ENCODE peak calls at places on chromosomes 12 and 14, in four cellular contexts. D, F, P and I are unnamed samples.

GRCh38 chr14:93536945-93537344 is 106.2 kb downstream of the UNC79 start:
- DNase-seq in D (peak; percentile 75), F (no peak), P (no peak), I (no peak)

GRCh38 chr12:29743801-29744200 is 39.9 kb downstream of the TMTC1 start:
- DNase-seq in D (peak; percentile 94), F (peak; percentile 93), P (no peak), I (peak; percentile 98)

GRCh38 chr14:100872241-100872640 is 31.3 kb downstream of the RTL1 start:
- DNase-seq in D (no peak), F (peak; percentile 43), P (no peak), I (no peak)

GRCh38 chr14:44369401-44370123 is 137.5 kb downstream of the FSCB start:
- DNase-seq in D (peak; percentile 11), F (no peak), P (no peak), I (no peak)

GRCh38 chr12:51905507-51906438 is 1.5 kb upstream of the ACVRL1 start:
- DNase-seq in D (peak; percentile 90), F (peak; percentile 40), P (no peak), I (peak; percentile 91)

GRCh38 chr12:99005601-99006000 is 360.5 kb downstream of the APAF1 start:
- DNase-seq in D (no peak), F (no peak), P (no peak), I (no peak)

GRCh38 chr14:39946796-39947195 is 514.6 kb upstream of the FBXO33 start:
- DNase-seq in D (peak; percentile 43), F (no peak), P (no peak), I (peak; percentile 44)

GRCh38 chr12:83168756-83169155 is 482.1 kb downstream of the TMTC2 start:
- DNase-seq in D (no peak), F (no peak), P (no peak), I (no peak)

GRCh38 chr12:81627336-81628189 is 131.6 kb downstream of the PPFIA2 start:
- DNase-seq in D (peak; percentile 53), F (peak; percentile 36), P (peak; percentile 20), I (peak; percentile 50)

GRCh38 chr12:13428538-13429265 is 232.2 kb downstream of the EMP1 start:
- DNase-seq in D (no peak), F (no peak), P (no peak), I (peak; percentile 3)

GRCh38 chr14:59482471-59483331 is 1.5 kb downstream of the L3HYPDH start:
- DNase-seq in D (peak; percentile 71), F (peak; percentile 95), P (no peak), I (peak; percentile 90)

GRCh38 chr12:49389092-49389703 is 21.9 kb downstream of the SPATS2 start:
- DNase-seq in D (peak; percentile 92), F (no peak), P (peak; percentile 41), I (no peak)

GRCh38 chr12:82299617-82300016 is 58.6 kb downstream of the CCDC59 start:
- DNase-seq in D (peak; percentile 90), F (no peak), P (no peak), I (peak; percentile 52)

GRCh38 chr12:9740109-9740750 is 7.3 kb upstream of the CLECL1 start:
- DNase-seq in D (no peak), F (no peak), P (no peak), I (no peak)

GRCh38 chr14:105299654-105300541 is 903 bp downstream of the BRF1 start:
- DNase-seq in D (no peak), F (no peak), P (peak; percentile 30), I (peak; percentile 63)

GRCh38 chr12:14322403-14322802 is 43.1 kb upstream of the ATF7IP start:
- DNase-seq in D (no peak), F (peak; percentile 70), P (no peak), I (no peak)

GRCh38 chr12:30019386-30020140 is 235.8 kb upstream of the TMTC1 start:
- DNase-seq in D (no peak), F (peak; percentile 13), P (no peak), I (peak; percentile 69)

GRCh38 chr12:132308311-132309161 is 20.9 kb downstream of the GALNT9 start:
- DNase-seq in D (no peak), F (no peak), P (no peak), I (no peak)

GRCh38 chr14:91234791-91235114 is 9.8 kb downstream of the GPR68 start:
- DNase-seq in D (no peak), F (no peak), P (no peak), I (no peak)

GRCh38 chr12:16062611-16063010 is 151.5 kb downstream of the DERA start:
- DNase-seq in D (no peak), F (no peak), P (no peak), I (no peak)

GRCh38 chr14:91858536-91859275 is 8.6 kb downstream of the TC2N start:
- DNase-seq in D (peak; percentile 67), F (peak; percentile 66), P (no peak), I (peak; percentile 37)

GRCh38 chr12:15741082-15741481 is 48.1 kb downstream of the EPS8 start:
- DNase-seq in D (no peak), F (no peak), P (no peak), I (no peak)

GRCh38 chr14:92586001-92586947 is 72.7 kb downstream of the RIN3 start:
- DNase-seq in D (no peak), F (peak; percentile 99), P (no peak), I (peak; percentile 99)

GRCh38 chr12:89862511-89863331 is 154.1 kb upstream of the ATP2B1 start:
- DNase-seq in D (no peak), F (no peak), P (no peak), I (peak; percentile 36)

GRCh38 chr12:119061208-119061796 is 80.0 kb downstream of the SRRM4 start:
- DNase-seq in D (peak; percentile 85), F (peak; percentile 7), P (peak; percentile 80), I (peak; percentile 18)

GRCh38 chr14:76257842-76258397 is 106.2 kb downstream of the GPATCH2L start:
- DNase-seq in D (peak; percentile 38), F (no peak), P (no peak), I (no peak)

GRCh38 chr14:96363751-96364336 is 518 bp downstream of the GSKIP start:
- DNase-seq in D (peak; percentile 77), F (peak; percentile 31), P (no peak), I (peak; percentile 70)

GRCh38 chr12:29732211-29732992 is 51.3 kb downstream of the TMTC1 start:
- DNase-seq in D (no peak), F (no peak), P (no peak), I (peak; percentile 47)

GRCh38 chr12:129659927-129660326 is 243.9 kb downstream of the TMEM132D start:
- DNase-seq in D (no peak), F (no peak), P (no peak), I (no peak)

GRCh38 chr12:89357297-89357730 is 5.0 kb upstream of the DUSP6 start:
- DNase-seq in D (peak; percentile 78), F (no peak), P (no peak), I (no peak)

GRCh38 chr12:116434155-116435065 is 124.8 kb upstream of the MAP1LC3B2 start:
- DNase-seq in D (peak; percentile 95), F (peak; percentile 92), P (no peak), I (peak; percentile 98)

GRCh38 chr14:36047912-36048311 is 128.6 kb downstream of the PTCSC3 start:
- DNase-seq in D (no peak), F (no peak), P (no peak), I (no peak)
- H3K4ac ChIP-seq in D (no peak overlapping the region), F (no peak overlapping the region), P (no peak overlapping the region), I (no peak overlapping the region)

GRCh38 chr12:6701078-6701768 is 608 bp upstream of the PIANP start:
- DNase-seq in D (peak; percentile 27), F (no peak), P (peak; percentile 39), I (no peak)
- H3K36me3 ChIP-seq in D (no peaks in the 10 kb centered on the region), F (peaks cover 4% of the 10 kb centered on the region), P (peaks cover 9% of the 10 kb centered on the region), I (no peaks in the 10 kb centered on the region)

GRCh38 chr12:120466560-120467315 is 2.8 kb downstream of the SRSF9 start:
- DNase-seq in D (peak; percentile 66), F (peak; percentile 45), P (no peak), I (peak; percentile 52)

GRCh38 chr12:120468846-120469449 is 600 bp downstream of the SRSF9 start:
- DNase-seq in D (no peak), F (peak; percentile 10), P (peak; percentile 40), I (peak; percentile 29)

GRCh38 chr12:120467439-120467838 is 2.1 kb downstream of the SRSF9 start:
- DNase-seq in D (no peak), F (no peak), P (no peak), I (no peak)

GRCh38 chr12:120469450-120470149 is at the start of gene SRSF9:
- DNase-seq in D (peak; percentile 97), F (peak; percentile 96), P (peak; percentile 96), I (peak; percentile 97)

GRCh38 chr12:120468271-120468845 is 1.2 kb downstream of the SRSF9 start:
- DNase-seq in D (peak; percentile 63), F (peak; percentile 57), P (peak; percentile 31), I (peak; percentile 78)
- H3K4ac ChIP-seq in D (peak overlapping the region; percentile 96), F (peak overlapping the region; percentile 45), P (no peak overlapping the region), I (no peak overlapping the region)

GRCh38 chr14:103514596-103515421 is 7.8 kb downstream of the CKB start:
- DNase-seq in D (no peak), F (no peak), P (no peak), I (no peak)

GRCh38 chr14:103517626-103518415 is 4.8 kb downstream of the CKB start:
- DNase-seq in D (no peak), F (no peak), P (no peak), I (no peak)

GRCh38 chr14:103517172-103517566 is 5.5 kb downstream of the CKB start:
- DNase-seq in D (no peak), F (no peak), P (no peak), I (no peak)

GRCh38 chr14:103518416-103519042 is 4.1 kb downstream of the CKB start:
- DNase-seq in D (peak; percentile 62), F (peak; percentile 29), P (no peak), I (peak; percentile 50)

GRCh38 chr14:103516426-103517171 is 6.0 kb downstream of the CKB start:
- DNase-seq in D (no peak), F (no peak), P (no peak), I (no peak)
- H3K36me3 ChIP-seq in D (no peaks in the 10 kb centered on the region), F (peaks cover 4% of the 10 kb centered on the region), P (peaks cover 42% of the 10 kb centered on the region), I (peaks cover 20% of the 10 kb centered on the region)

GRCh38 chr14:52700701-52701172 is 5.4 kb upstream of the ERO1A start:
- DNase-seq in D (no peak), F (peak; percentile 33), P (no peak), I (peak; percentile 19)
- H3K4ac ChIP-seq in D (no peak overlapping the region), F (no peak overlapping the region), P (no peak overlapping the region), I (no peak overlapping the region)